ENCODE peak calls at places on chromosome 11, in eight cellular contexts. M, T, I, W, X, D, F and L are unnamed samples.
A peak's percentile ranks its signal among the peaks of the same experiment; 100 is the strongest.

GRCh38 chr11:28713850-28714249 is 605.7 kb downstream of the METTL15 start:
- DNase-seq in M (no peak), T (no peak), I (no peak), W (no peak), X (no peak), D (no peak), F (no peak), L (no peak)

GRCh38 chr11:77411238-77411637 is 62.7 kb downstream of the PAK1 start:
- DNase-seq in M (no peak), T (no peak), I (peak; percentile 43), W (peak; percentile 31), X (no peak), D (peak; percentile 33), F (no peak), L (no peak)

GRCh38 chr11:6995703-6996102 is 24.4 kb downstream of the ZNF214 start:
- DNase-seq in M (no peak), T (no peak), I (no peak), W (no peak), X (no peak), D (no peak), F (no peak), L (no peak)

GRCh38 chr11:17839973-17840611 is 105.5 kb downstream of the KCNC1 start:
- DNase-seq in M (no peak), T (no peak), I (no peak), W (no peak), X (no peak), D (no peak), F (peak; percentile 35), L (no peak)

GRCh38 chr11:99631618-99632017 is 610.9 kb downstream of the CNTN5 start:
- DNase-seq in M (no peak), T (no peak), I (no peak), W (no peak), X (no peak), D (no peak), F (no peak), L (no peak)

GRCh38 chr11:135033545-135033944 is 621.5 kb upstream of the B3GAT1 start:
- DNase-seq in M (no peak), T (no peak), I (no peak), W (no peak), X (peak; percentile 72), D (no peak), F (no peak), L (no peak)

GRCh38 chr11:19493446-19493845 is 219.2 kb upstream of the NAV2 start:
- DNase-seq in M (no peak), T (no peak), I (no peak), W (no peak), X (no peak), D (no peak), F (peak; percentile 25), L (no peak)

GRCh38 chr11:1478011-1478410 is 8.6 kb downstream of the MOB2 start:
- DNase-seq in M (no peak), T (no peak), I (no peak), W (no peak), X (no peak), D (no peak), F (no peak), L (no peak)

GRCh38 chr11:15663778-15664218 is 549.1 kb downstream of the INSC start:
- DNase-seq in M (no peak), T (no peak), I (no peak), W (no peak), X (peak; percentile 63), D (no peak), F (peak; percentile 34), L (no peak)

GRCh38 chr11:75429902-75430691 is 2.9 kb downstream of the KLHL35 start:
- DNase-seq in M (no peak), T (peak; percentile 58), I (peak; percentile 52), W (peak; percentile 59), X (peak; percentile 71), D (peak; percentile 60), F (no peak), L (peak; percentile 64)

GRCh38 chr11:24489477-24489876 is 7.4 kb upstream of the LUZP2 start:
- DNase-seq in M (no peak), T (no peak), I (no peak), W (no peak), X (no peak), D (no peak), F (no peak), L (no peak)

GRCh38 chr11:45025716-45026492 is 75.2 kb upstream of the TP53I11 start:
- DNase-seq in M (no peak), T (no peak), I (peak; percentile 73), W (peak; percentile 3), X (no peak), D (no peak), F (no peak), L (peak; percentile 98)

GRCh38 chr11:65609711-65610110 is 4.3 kb downstream of the MAP3K11 start:
- DNase-seq in M (no peak), T (no peak), I (no peak), W (no peak), X (no peak), D (no peak), F (no peak), L (no peak)

GRCh38 chr11:126696976-126697375 is 303.6 kb downstream of the KIRREL3 start:
- DNase-seq in M (no peak), T (no peak), I (no peak), W (no peak), X (peak; percentile 16), D (no peak), F (no peak), L (no peak)

GRCh38 chr11:19511413-19512183 is 201.0 kb upstream of the NAV2 start:
- DNase-seq in M (no peak), T (no peak), I (no peak), W (no peak), X (no peak), D (peak; percentile 92), F (peak; percentile 32), L (peak; percentile 73)

GRCh38 chr11:19670030-19670761 is 42.4 kb upstream of the NAV2 start:
- DNase-seq in M (no peak), T (peak; percentile 0), I (no peak), W (no peak), X (peak; percentile 69), D (peak; percentile 33), F (no peak), L (no peak)

GRCh38 chr11:16986434-16987204 is 27.6 kb downstream of the PLEKHA7 start:
- DNase-seq in M (peak; percentile 78), T (no peak), I (no peak), W (peak; percentile 60), X (peak; percentile 37), D (no peak), F (peak; percentile 73), L (no peak)

GRCh38 chr11:122105009-122105828 is 10.8 kb downstream of the BLID start:
- DNase-seq in M (no peak), T (no peak), I (no peak), W (no peak), X (peak; percentile 10), D (no peak), F (no peak), L (no peak)

GRCh38 chr11:115528217-115528616 is 24.0 kb upstream of the CADM1 start:
- DNase-seq in M (no peak), T (no peak), I (no peak), W (no peak), X (peak; percentile 66), D (no peak), F (no peak), L (no peak)

GRCh38 chr11:112617977-112618829 is 343.0 kb upstream of the NCAM1 start:
- DNase-seq in M (no peak), T (no peak), I (no peak), W (no peak), X (no peak), D (no peak), F (no peak), L (no peak)

GRCh38 chr11:79440451-79441158 is at the start of gene TENM4:
- DNase-seq in M (peak; percentile 67), T (no peak), I (no peak), W (peak; percentile 10), X (peak; percentile 70), D (peak; percentile 87), F (no peak), L (peak; percentile 8)

GRCh38 chr11:66840317-66841091 is 2.7 kb upstream of the RCE1 start:
- DNase-seq in M (no peak), T (no peak), I (no peak), W (no peak), X (no peak), D (peak; percentile 23), F (no peak), L (no peak)

GRCh38 chr11:19677380-19678080 is 35.1 kb upstream of the NAV2 start:
- DNase-seq in M (no peak), T (no peak), I (no peak), W (no peak), X (no peak), D (peak; percentile 65), F (no peak), L (no peak)

GRCh38 chr11:43920598-43921419 is 21.6 kb upstream of the C11orf96 start:
- DNase-seq in M (peak; percentile 100), T (peak; percentile 94), I (no peak), W (no peak), X (no peak), D (peak; percentile 100), F (no peak), L (peak; percentile 96)

GRCh38 chr11:2084721-2085120 is 54.5 kb downstream of the IGF2 start:
- DNase-seq in M (no peak), T (no peak), I (no peak), W (no peak), X (no peak), D (no peak), F (no peak), L (no peak)

GRCh38 chr11:80593981-80594380 is 1153.2 kb upstream of the TENM4 start:
- DNase-seq in M (peak; percentile 43), T (peak; percentile 46), I (no peak), W (no peak), X (no peak), D (peak; percentile 83), F (no peak), L (peak; percentile 97)

GRCh38 chr11:26076591-26076990 is 255.3 kb upstream of the ANO3 start:
- DNase-seq in M (no peak), T (no peak), I (no peak), W (no peak), X (no peak), D (no peak), F (no peak), L (no peak)

GRCh38 chr11:112363527-112363926 is 102.9 kb upstream of the PLET1 start:
- DNase-seq in M (no peak), T (no peak), I (no peak), W (no peak), X (no peak), D (peak; percentile 29), F (no peak), L (no peak)

GRCh38 chr11:76208829-76209670 is 2.7 kb upstream of the WNT11 start:
- DNase-seq in M (no peak), T (peak; percentile 51), I (peak; percentile 62), W (peak; percentile 85), X (peak; percentile 87), D (peak; percentile 24), F (peak; percentile 55), L (peak; percentile 34)

GRCh38 chr11:120258661-120259060 is 18.7 kb downstream of the POU2F3 start:
- DNase-seq in M (no peak), T (no peak), I (no peak), W (no peak), X (no peak), D (no peak), F (no peak), L (no peak)

GRCh38 chr11:130246719-130247118 is 68.0 kb downstream of the ZBTB44 start:
- DNase-seq in M (no peak), T (no peak), I (no peak), W (no peak), X (no peak), D (peak; percentile 45), F (no peak), L (no peak)

GRCh38 chr11:34065505-34066203 is 14.1 kb downstream of the CAPRIN1 start:
- DNase-seq in M (no peak), T (no peak), I (no peak), W (peak; percentile 18), X (peak; percentile 57), D (peak; percentile 5), F (no peak), L (peak; percentile 24)

GRCh38 chr11:83978942-83979341 is 692.8 kb upstream of the CCDC90B start:
- DNase-seq in M (no peak), T (no peak), I (no peak), W (no peak), X (no peak), D (no peak), F (no peak), L (no peak)

GRCh38 chr11:65932558-65932919 is 12.7 kb upstream of the TSGA10IP start:
- DNase-seq in M (no peak), T (no peak), I (no peak), W (no peak), X (peak; percentile 68), D (no peak), F (no peak), L (no peak)